ENCODE peak calls at places on chromosomes 2 and 18, in seven cellular contexts. Q is adrenal gland, G is astrocyte, P is neuronal stem cell, M is heart left ventricle, A is H9, T is mammary epithelial cell. B is an unnamed sample. For H3K9me3, the result is how much of the 10 kb centered on the place peaks cover.

GRCh38 chr2:129728251-129728972 is 251.1 kb upstream of the RAB6C start:
- DNase-seq in Q (no peak), G (no peak), P (no peak), M (no peak), A (no peak), T (peak), B (no peak)

GRCh38 chr2:11757101-11757500 is 10.7 kb downstream of the LPIN1 start:
- DNase-seq in Q (no peak), G (no peak), P (no peak), M (no peak), A (no peak), T (no peak), B (no peak)

GRCh38 chr2:134537702-134538101 is 181.1 kb downstream of the TMEM163 start:
- DNase-seq in Q (no peak), G (no peak), P (no peak), M (no peak), A (no peak), T (no peak), B (no peak)

GRCh38 chr2:149329068-149329467 is 1.3 kb upstream of the LYPD6 start:
- DNase-seq in Q (no peak), G (no peak), P (no peak), M (no peak), A (peak), T (no peak), B (no peak)

GRCh38 chr18:36017232-36017631 is 44.8 kb downstream of the RMP24 start:
- DNase-seq in Q (no peak), G (no peak), P (no peak), M (no peak), A (no peak), T (no peak), B (no peak)

GRCh38 chr18:33052886-33053285 is 280.1 kb upstream of the KLHL14 start:
- DNase-seq in Q (no peak), G (no peak), P (no peak), M (no peak), A (no peak), T (no peak), B (no peak)

GRCh38 chr2:42830922-42831574 is 38.7 kb upstream of the HAAO start:
- DNase-seq in Q (no peak), G (no peak), P (no peak), M (no peak), A (no peak), T (no peak), B (no peak)

GRCh38 chr2:136025057-136025973 is 39.9 kb upstream of the DARS1 start:
- DNase-seq in Q (peak), G (peak), P (peak), M (peak), A (peak), T (no peak), B (peak)

GRCh38 chr2:227163445-227163997 is 484 bp downstream of the COL4A4 start:
- DNase-seq in Q (peak), G (no peak), P (no peak), M (no peak), A (peak), T (peak), B (no peak)

GRCh38 chr2:111148925-111149324 is 28.2 kb downstream of the BCL2L11 start:
- DNase-seq in Q (no peak), G (no peak), P (no peak), M (no peak), A (no peak), T (no peak), B (no peak)

GRCh38 chr2:19195681-19196080 is 162.7 kb downstream of the OSR1 start:
- DNase-seq in Q (no peak), G (no peak), P (no peak), M (no peak), A (no peak), T (no peak), B (no peak)

GRCh38 chr2:12616456-12617163 is 100.1 kb upstream of the TRIB2 start:
- DNase-seq in Q (no peak), G (no peak), P (no peak), M (no peak), A (no peak), T (no peak), B (no peak)

GRCh38 chr2:46377666-46378560 is 80.7 kb downstream of the EPAS1 start:
- DNase-seq in Q (no peak), G (no peak), P (no peak), M (no peak), A (peak), T (no peak), B (no peak)

GRCh38 chr18:44149706-44150105 is 531.0 kb upstream of the SETBP1 start:
- DNase-seq in Q (no peak), G (peak), P (no peak), M (no peak), A (no peak), T (peak), B (no peak)

GRCh38 chr2:36706451-36706850 is 9.9 kb downstream of the VIT start:
- DNase-seq in Q (no peak), G (no peak), P (no peak), M (no peak), A (no peak), T (no peak), B (no peak)

GRCh38 chr2:240622631-240623235 is 2.5 kb upstream of the GPR35 start:
- DNase-seq in Q (peak), G (no peak), P (no peak), M (no peak), A (no peak), T (no peak), B (no peak)

GRCh38 chr2:148927010-148927409 is 52.0 kb downstream of the KIF5C start:
- DNase-seq in Q (no peak), G (no peak), P (no peak), M (peak), A (no peak), T (no peak), B (no peak)

GRCh38 chr2:129929321-129930290 is 49.9 kb upstream of the RAB6C start:
- DNase-seq in Q (no peak), G (no peak), P (no peak), M (no peak), A (no peak), T (peak), B (no peak)

GRCh38 chr2:25286723-25287483 is 54.8 kb downstream of the DNMT3A start:
- DNase-seq in Q (no peak), G (no peak), P (no peak), M (no peak), A (no peak), T (no peak), B (no peak)

GRCh38 chr2:133296396-133296795 is 271.9 kb downstream of the NCKAP5 start:
- DNase-seq in Q (no peak), G (no peak), P (no peak), M (no peak), A (no peak), T (peak), B (no peak)

GRCh38 chr2:74632209-74632938 is 15.8 kb downstream of the M1AP start:
- DNase-seq in Q (no peak), G (no peak), P (no peak), M (no peak), A (peak), T (no peak), B (no peak)

GRCh38 chr2:64036343-64036742 is 17.1 kb upstream of the VPS54 start:
- DNase-seq in Q (no peak), G (peak), P (no peak), M (no peak), A (no peak), T (peak), B (no peak)

DNA sequence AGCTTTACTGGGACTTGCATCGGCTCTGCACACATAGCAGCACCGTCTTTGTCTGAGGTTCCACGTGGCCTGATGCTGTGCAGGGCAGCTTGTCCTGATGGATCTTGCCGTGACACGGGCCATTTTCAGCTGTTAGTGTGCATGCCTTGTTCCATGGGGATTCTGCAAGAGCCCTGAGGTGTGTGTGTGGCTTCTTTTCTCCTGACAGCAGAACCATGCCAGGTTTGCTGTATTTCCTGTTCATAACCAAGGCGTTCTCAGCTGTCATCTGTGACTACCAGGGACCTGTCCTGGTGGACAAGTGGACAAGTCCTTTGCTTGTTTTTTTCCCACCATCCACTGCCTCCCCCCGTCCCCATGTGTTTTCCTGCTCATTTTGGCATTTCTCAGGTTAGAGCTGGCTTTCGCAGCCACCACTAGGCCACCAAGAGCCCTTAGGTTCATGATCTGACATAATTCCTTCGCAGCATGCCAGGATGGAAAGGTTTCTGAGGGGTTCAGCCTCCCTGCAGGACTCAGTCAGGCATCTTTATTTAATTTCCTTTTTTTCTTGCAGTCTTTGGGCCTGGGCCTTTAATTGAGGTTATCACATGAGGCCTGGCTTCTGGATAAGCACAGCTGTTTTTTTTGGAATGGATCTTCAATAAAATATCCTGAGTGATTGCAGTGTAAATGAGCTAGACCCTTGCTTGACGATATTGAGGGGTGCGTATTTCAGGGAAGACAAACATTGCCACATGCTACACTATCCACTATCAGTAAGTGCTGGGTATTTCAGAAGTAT is 139.4 kb downstream of the NCK2 start:
- DNase-seq in Q (no peak), G (no peak), P (no peak), M (no peak), A (no peak), T (no peak), B (no peak)
- H3K9me3 ChIP-seq in Q (under half), G (under half), P (under half), M (under half), A (under half), T (under half), B (under half)

GRCh38 chr2:95282458-95282857 is 8.2 kb downstream of the PROM2 start:
- DNase-seq in Q (no peak), G (no peak), P (no peak), M (no peak), A (no peak), T (no peak), B (no peak)

GRCh38 chr2:95283562-95283961 is 9.3 kb downstream of the PROM2 start:
- DNase-seq in Q (no peak), G (no peak), P (no peak), M (no peak), A (no peak), T (no peak), B (no peak)

GRCh38 chr2:95279435-95280035 is 5.3 kb downstream of the PROM2 start:
- DNase-seq in Q (no peak), G (no peak), P (no peak), M (no peak), A (no peak), T (no peak), B (no peak)

GRCh38 chr2:95281071-95281470 is 6.8 kb downstream of the PROM2 start:
- DNase-seq in Q (no peak), G (no peak), P (no peak), M (no peak), A (no peak), T (no peak), B (no peak)

DNA sequence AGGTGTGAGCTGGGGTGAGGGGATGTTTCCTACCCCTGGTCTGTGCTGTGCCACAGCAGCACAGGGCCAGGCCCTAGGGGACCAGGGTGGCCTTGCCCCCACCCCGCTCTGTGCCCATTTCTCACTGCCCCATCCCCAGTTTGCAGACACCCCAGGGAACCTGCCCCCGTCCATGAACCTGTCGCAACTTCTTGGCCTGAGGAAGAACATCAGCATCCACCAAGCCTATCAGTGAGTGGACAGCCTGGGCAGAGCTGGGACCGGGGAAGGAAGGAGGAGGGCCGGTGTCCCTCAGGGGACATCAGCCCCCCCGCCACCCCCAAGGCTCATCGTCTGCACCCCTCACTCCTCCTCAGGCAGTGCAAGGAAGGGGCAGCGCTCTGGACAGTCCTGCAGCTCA is 7.5 kb downstream of the PROM2 start:
- DNase-seq in Q (no peak), G (no peak), P (no peak), M (no peak), A (no peak), T (no peak), B (no peak)
- H3K9me3 ChIP-seq in Q (under half), G (under half), P (under half), M (under half), A (under half), T (under half), B (under half)

DNA sequence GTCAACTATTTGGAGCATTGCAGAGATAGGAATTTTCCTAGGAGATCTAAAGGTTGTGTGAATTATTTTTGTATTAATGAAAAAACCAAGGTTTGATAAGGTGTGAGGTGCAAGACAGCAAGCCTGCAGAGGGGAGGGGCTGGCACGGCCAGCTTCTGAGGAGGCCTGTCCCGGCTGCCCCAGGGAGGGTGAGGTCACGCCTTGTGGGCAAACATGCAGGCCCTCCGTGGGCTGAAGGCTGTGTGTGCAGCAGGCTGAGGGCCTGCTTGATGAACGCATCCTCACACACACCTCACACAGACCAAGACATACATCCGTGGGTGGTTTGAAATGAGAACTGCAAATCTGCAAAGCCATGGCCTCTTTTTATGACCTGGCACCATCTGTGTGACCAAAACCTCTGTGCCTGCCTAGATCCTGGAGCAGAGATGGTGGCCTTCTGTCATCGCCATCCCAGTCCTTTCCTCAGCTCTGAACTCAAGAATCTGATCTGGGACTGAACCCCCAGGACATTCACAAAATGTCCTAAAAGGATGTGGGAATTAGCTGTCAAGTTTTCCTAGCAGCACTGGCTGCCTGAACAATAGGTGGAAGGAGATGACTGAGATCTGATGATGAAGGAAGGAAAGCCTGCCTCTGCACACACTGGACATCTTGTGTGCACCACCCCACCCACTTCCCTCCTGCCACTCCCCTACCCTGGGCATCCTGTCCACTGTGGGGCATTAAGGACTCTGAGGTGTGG is 102.4 kb upstream of the MGAT4A start:
- DNase-seq in Q (peak), G (no peak), P (no peak), M (peak), A (no peak), T (no peak), B (no peak)
- H3K9me3 ChIP-seq in Q (under half), G (under half), P (under half), M (under half), A (under half), T (under half), B (under half)

GRCh38 chr2:230430957-230431635 is 15.1 kb downstream of the SP100 start:
- DNase-seq in Q (no peak), G (no peak), P (no peak), M (no peak), A (no peak), T (no peak), B (no peak)
- H3K9me3 ChIP-seq in Q (under half), G (under half), P (under half), M (under half), A (under half), T (under half), B (under half)

GRCh38 chr18:66271927-66272326 is 332.0 kb downstream of the CDH19 start:
- DNase-seq in Q (no peak), G (no peak), P (no peak), M (no peak), A (peak), T (no peak), B (peak)
- H3K9me3 ChIP-seq in Q (under half), G (under half), P (under half), M (under half), A (under half), T (under half), B (under half)

DNA sequence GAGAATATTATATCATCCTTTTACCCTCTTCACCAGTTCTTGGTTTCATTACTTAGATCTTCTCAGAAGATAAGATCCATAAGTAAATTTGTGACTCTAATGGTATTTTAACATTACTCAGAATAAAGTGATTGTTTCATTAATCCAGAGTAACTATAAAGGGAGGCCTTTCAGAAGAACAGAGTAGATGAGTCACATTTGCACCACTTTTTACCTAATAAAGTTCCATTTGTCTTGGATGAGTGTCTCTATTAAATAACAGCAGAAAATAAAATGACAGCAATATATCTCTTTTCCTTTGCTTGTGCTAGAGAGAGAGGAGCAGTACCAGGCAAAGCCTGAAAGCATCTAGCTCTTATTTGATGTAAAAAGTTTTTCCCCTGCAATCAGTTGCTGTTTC is 926.5 kb upstream of the CNTNAP5 start:
- DNase-seq in Q (no peak), G (no peak), P (no peak), M (no peak), A (no peak), T (no peak), B (no peak)
- H3K9me3 ChIP-seq in Q (under half), G (under half), P (under half), M (under half), A (under half), T (under half), B (under half)

GRCh38 chr2:31688282-31688681 is 107.5 kb upstream of the SRD5A2 start:
- DNase-seq in Q (no peak), G (no peak), P (no peak), M (no peak), A (no peak), T (no peak), B (no peak)
- H3K9me3 ChIP-seq in Q (under half), G (under half), P (under half), M (under half), A (half or more), T (under half), B (under half)

GRCh38 chr2:52895726-52896340 is 871.8 kb upstream of the CHAC2 start:
- DNase-seq in Q (no peak), G (no peak), P (no peak), M (no peak), A (no peak), T (no peak), B (no peak)

DNA sequence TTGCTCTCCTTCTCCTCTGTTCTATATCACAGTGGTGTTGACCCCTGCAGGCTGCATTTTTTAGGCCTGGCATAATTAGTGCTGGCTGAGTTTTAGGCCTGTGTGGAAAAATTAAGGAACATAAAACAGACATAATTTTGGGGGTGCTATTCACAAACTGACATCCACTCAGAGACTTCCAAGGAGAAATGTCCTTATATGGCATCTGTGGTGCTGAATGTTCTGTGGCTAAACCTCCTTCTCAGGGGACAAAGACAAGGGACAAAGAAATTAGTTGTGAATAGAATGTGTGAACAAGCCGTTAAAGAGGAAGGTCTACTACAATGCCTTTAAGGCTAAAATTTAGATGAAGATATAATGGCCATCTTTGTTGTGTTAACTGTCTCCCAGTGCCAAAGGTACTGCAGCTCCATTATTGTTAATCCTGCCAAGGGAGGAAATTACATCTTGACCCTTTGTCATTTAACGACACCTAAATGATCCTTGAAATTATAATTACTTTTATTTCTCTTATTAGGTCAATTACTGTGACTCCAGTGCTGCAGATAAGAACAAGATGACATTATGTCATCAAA is 870.0 kb upstream of the CHAC2 start:
- DNase-seq in Q (no peak), G (no peak), P (peak), M (no peak), A (no peak), T (no peak), B (no peak)
- H3K9me3 ChIP-seq in Q (under half), G (under half), P (under half), M (under half), A (under half), T (under half), B (under half)

B was measured in iPS DF 6.9.